ENCODE peak calls at places on chromosomes 5 and 9, in four cellular contexts. S is body of pancreas, O is heart left ventricle, W is thyroid gland. M is an unnamed sample. For H3K36me3, the result is how much of the 10 kb centered on the place peaks cover.

GRCh38 chr9:130635721-130636647 is 28.4 kb upstream of the PRDM12 start:
- DNase-seq in W (no peak), S (no peak), O (no peak), M (no peak)

GRCh38 chr5:171543486-171543885 is 124.0 kb downstream of the FGF18 start:
- DNase-seq in W (no peak), S (no peak), O (no peak), M (no peak)

GRCh38 chr5:112682621-112683061 is 55.0 kb upstream of the APC start:
- DNase-seq in O (no peak), S (no peak), W (no peak), M (no peak)

GRCh38 chr5:153896117-153896516 is 142.6 kb downstream of the FAM114A2 start:
- DNase-seq in O (no peak), S (no peak), W (no peak), M (no peak)

GRCh38 chr9:137485343-137486140 is 26.4 kb upstream of the NSMF start:
- DNase-seq in O (no peak), W (no peak), S (no peak), M (no peak)

GRCh38 chr5:75668988-75669760 is 48.1 kb downstream of the POC5 start:
- DNase-seq in W (peak), S (peak), O (peak), M (peak)

GRCh38 chr5:139638090-139638735 is 9.9 kb upstream of the CXXC5 start:
- DNase-seq in W (peak), O (peak), S (peak), M (peak)

GRCh38 chr5:126645132-126645531 is 44.4 kb downstream of the PHAX start:
- DNase-seq in O (no peak), S (no peak), W (no peak), M (no peak)

GRCh38 chr5:53357439-53357838 is 123.0 kb upstream of the FST start:
- DNase-seq in S (no peak), O (no peak), W (no peak), M (no peak)

GRCh38 chr9:17402309-17402708 is 176.6 kb upstream of the SH3GL2 start:
- DNase-seq in O (no peak), S (no peak), W (no peak), M (no peak)

GRCh38 chr9:8917978-8918739 is 1118.6 kb upstream of the DMAC1 start:
- DNase-seq in O (no peak), S (no peak), W (no peak), M (no peak)

GRCh38 chr9:136487672-136488071 is 4.8 kb upstream of the SEC16A start:
- DNase-seq in W (no peak), O (no peak), S (no peak), M (no peak)

GRCh38 chr5:36452394-36453100 is 150.8 kb upstream of the RANBP3L start:
- DNase-seq in W (no peak), S (no peak), O (no peak), M (no peak)

GRCh38 chr9:86907346-86907745 is 40.0 kb downstream of the GAS1 start:
- DNase-seq in W (no peak), S (no peak), O (no peak), M (no peak)

GRCh38 chr5:171571663-171572062 is 152.2 kb downstream of the FGF18 start:
- DNase-seq in W (no peak), S (no peak), O (no peak), M (no peak)

GRCh38 chr5:141934099-141934844 is 10.6 kb downstream of the DELE1 start:
- DNase-seq in W (no peak), O (peak), S (peak), M (no peak)

GRCh38 chr5:137095597-137095996 is 403.5 kb downstream of the SPOCK1 start:
- DNase-seq in W (no peak), O (no peak), S (no peak), M (no peak)

GRCh38 chr5:146699729-146700430 is 178.7 kb downstream of the PPP2R2B start:
- DNase-seq in W (no peak), O (no peak), S (no peak), M (no peak)

GRCh38 chr5:130166839-130167490 is 262.7 kb downstream of the CHSY3 start:
- DNase-seq in S (no peak), O (no peak), W (no peak), M (no peak)

GRCh38 chr9:92140074-92140753 is 25.0 kb upstream of the SPTLC1 start:
- DNase-seq in O (peak), W (peak), S (peak), M (peak)

GRCh38 chr9:87850405-87850804 is 32.3 kb upstream of the SPATA31E1 start:
- DNase-seq in O (no peak), S (no peak), W (no peak), M (no peak)

GRCh38 chr5:160833806-160834205 is 18.2 kb downstream of the ATP10B start:
- DNase-seq in W (no peak), S (no peak), O (no peak), M (no peak)

GRCh38 chr9:114786251-114786650 is 19.6 kb downstream of the TNFSF15 start:
- DNase-seq in S (peak), O (no peak), W (no peak), M (no peak)

GRCh38 chr9:13295556-13295955 is 16.1 kb upstream of the MPDZ start:
- DNase-seq in O (no peak), W (no peak), S (no peak), M (no peak)

GRCh38 chr5:116482394-116482793 is 92.2 kb downstream of the SEMA6A start:
- DNase-seq in O (no peak), W (no peak), S (no peak), M (no peak)

GRCh38 chr9:72894342-72894741 is 58.5 kb downstream of the ALDH1A1 start:
- DNase-seq in S (no peak), O (no peak), W (no peak), M (no peak)

GRCh38 chr5:90803891-90804290 is 245.3 kb downstream of the ADGRV1 start:
- DNase-seq in S (no peak), O (no peak), W (no peak), M (no peak)

GRCh38 chr9:127569819-127570401 is 42.2 kb upstream of the STXBP1 start:
- DNase-seq in W (peak), S (peak), O (no peak), M (peak)

GRCh38 chr5:151721087-151721646 is 34.5 kb upstream of the SPARC start:
- DNase-seq in W (no peak), S (no peak), O (no peak), M (no peak)

GRCh38 chr9:133972041-133972970 is 19.8 kb downstream of the VAV2 start:
- DNase-seq in W (no peak), S (peak), O (peak), M (no peak)

GRCh38 chr9:129177443-129177790 is 644 bp downstream of the IER5L start:
- DNase-seq in W (no peak), S (no peak), O (no peak), M (no peak)

GRCh38 chr9:37899041-37899440 is 4.9 kb downstream of the SLC25A51 start:
- DNase-seq in W (no peak), O (no peak), S (no peak), M (no peak)

GRCh38 chr9:129511320-129511900 is 109.5 kb downstream of the C9orf50 start:
- DNase-seq in O (no peak), S (no peak), W (no peak), M (no peak)

GRCh38 chr9:121286688-121286972 is 18.7 kb downstream of the GSN start:
- DNase-seq in W (no peak), O (no peak), S (no peak), M (no peak)
- H3K4me3 ChIP-seq in W (no peak), O (peak), S (no peak), M (no peak)

GRCh38 chr5:177043958-177044357 is 21.5 kb downstream of the ZNF346 start:
- DNase-seq in O (no peak), S (no peak), W (no peak), M (no peak)
- H3K36me3 ChIP-seq in O (half or more), S (under half), W (under half), M (under half)

GRCh38 chr5:144196612-144197011 is 25.9 kb downstream of the KCTD16 start:
- DNase-seq in S (no peak), O (no peak), W (no peak), M (no peak)
- TF ChIP-seq CTCF in S (no peak), O (no peak), W (no peak), M (no peak)

GRCh38 chr5:2750026-2750757 is 1.3 kb downstream of the IRX2 start:
- DNase-seq in W (no peak), S (no peak), O (no peak), M (no peak)
- H3K4me3 ChIP-seq in W (no peak), S (no peak), O (peak), M (peak)

GRCh38 chr5:179798144-179798770 is 4.5 kb downstream of the LTC4S start:
- DNase-seq in O (no peak), S (no peak), W (no peak), M (no peak)
- H3K36me3 ChIP-seq in O (under half), S (under half), W (under half), M (under half)

GRCh38 chr5:77491783-77492652 is at the start of gene WDR41:
- DNase-seq in O (peak), S (peak), W (peak), M (peak)

GRCh38 chr5:77494935-77495334 is 2.8 kb upstream of the WDR41 start:
- DNase-seq in S (no peak), O (no peak), W (no peak), M (no peak)

GRCh38 chr5:77492653-77493000 is 511 bp upstream of the WDR41 start:
- DNase-seq in W (no peak), S (no peak), O (no peak), M (no peak)
- TF ChIP-seq CTCF in W (no peak), S (peak), O (no peak), M (no peak)